ENCODE peak calls at places on chromosomes 12 and 14, in four cellular contexts. K is testis, V is PC-3, M is upper lobe of right lung. F is an unnamed sample.

GRCh38 chr14:81323621-81324400 is 76.3 kb downstream of the STON2 start:
- DNase-seq in K (no peak), V (peak; percentile 84), M (no peak), F (no peak)

GRCh38 chr12:66861157-66861750 is 182.4 kb upstream of the GRIP1 start:
- DNase-seq in K (peak; percentile 77), V (peak; percentile 81), M (peak; percentile 63), F (peak; percentile 28)

GRCh38 chr12:2276288-2276842 is 223.6 kb downstream of the CACNA1C start:
- DNase-seq in K (no peak), V (no peak), M (no peak), F (no peak)

GRCh38 chr12:60071759-60072191 is 475.9 kb downstream of the SLC16A7 start:
- DNase-seq in K (no peak), V (peak; percentile 81), M (no peak), F (no peak)

GRCh38 chr14:75205586-75205985 is 29.2 kb upstream of the TMED10 start:
- DNase-seq in K (no peak), V (peak; percentile 60), M (no peak), F (no peak)

GRCh38 chr14:36514278-36515104 is 5.5 kb downstream of the NKX2-1 start:
- DNase-seq in K (no peak), V (no peak), M (peak; percentile 75), F (no peak)

GRCh38 chr12:21891763-21892217 is 49.4 kb downstream of the ABCC9 start:
- DNase-seq in K (no peak), V (no peak), M (no peak), F (peak; percentile 40)

GRCh38 chr12:10810068-10810467 is at the start of gene TAS2R9:
- DNase-seq in K (no peak), V (no peak), M (no peak), F (no peak)

GRCh38 chr14:73809386-73809785 is 42.2 kb upstream of the PTGR2 start:
- DNase-seq in K (no peak), V (no peak), M (no peak), F (no peak)

GRCh38 chr12:13103391-13104033 is at the start of gene GSG1:
- DNase-seq in K (no peak), V (peak; percentile 54), M (no peak), F (no peak)

GRCh38 chr14:43001729-43002128 is 1395.1 kb downstream of the LRFN5 start:
- DNase-seq in K (no peak), V (no peak), M (no peak), F (no peak)

GRCh38 chr12:6582196-6582595 is 14.1 kb upstream of the NOP2 start:
- DNase-seq in K (no peak), V (no peak), M (no peak), F (no peak)

GRCh38 chr14:21041676-21042433 is at the start of gene RNASE7:
- DNase-seq in K (no peak), V (no peak), M (no peak), F (no peak)

GRCh38 chr12:116400671-116401357 is 123.3 kb upstream of the MED13L start:
- DNase-seq in K (no peak), V (no peak), M (no peak), F (no peak)

GRCh38 chr14:104169765-104170113 is 31.4 kb downstream of the KIF26A start:
- DNase-seq in K (no peak), V (no peak), M (no peak), F (peak; percentile 51)

GRCh38 chr14:61749264-61749663 is 13.0 kb upstream of the SNAPC1 start:
- DNase-seq in K (no peak), V (peak; percentile 76), M (no peak), F (no peak)

GRCh38 chr12:54021006-54021405 is 7.2 kb upstream of the HOXC6 start:
- DNase-seq in K (no peak), V (no peak), M (no peak), F (no peak)

GRCh38 chr12:54020587-54020969 is 7.7 kb upstream of the HOXC6 start:
- DNase-seq in K (no peak), V (no peak), M (no peak), F (no peak)

GRCh38 chr12:54019924-54020586 is 8.2 kb upstream of the HOXC6 start:
- DNase-seq in K (peak; percentile 58), V (no peak), M (no peak), F (peak; percentile 42)

GRCh38 chr12:54022960-54023884 is 5.0 kb upstream of the HOXC6 start:
- DNase-seq in K (no peak), V (no peak), M (no peak), F (no peak)

DNA sequence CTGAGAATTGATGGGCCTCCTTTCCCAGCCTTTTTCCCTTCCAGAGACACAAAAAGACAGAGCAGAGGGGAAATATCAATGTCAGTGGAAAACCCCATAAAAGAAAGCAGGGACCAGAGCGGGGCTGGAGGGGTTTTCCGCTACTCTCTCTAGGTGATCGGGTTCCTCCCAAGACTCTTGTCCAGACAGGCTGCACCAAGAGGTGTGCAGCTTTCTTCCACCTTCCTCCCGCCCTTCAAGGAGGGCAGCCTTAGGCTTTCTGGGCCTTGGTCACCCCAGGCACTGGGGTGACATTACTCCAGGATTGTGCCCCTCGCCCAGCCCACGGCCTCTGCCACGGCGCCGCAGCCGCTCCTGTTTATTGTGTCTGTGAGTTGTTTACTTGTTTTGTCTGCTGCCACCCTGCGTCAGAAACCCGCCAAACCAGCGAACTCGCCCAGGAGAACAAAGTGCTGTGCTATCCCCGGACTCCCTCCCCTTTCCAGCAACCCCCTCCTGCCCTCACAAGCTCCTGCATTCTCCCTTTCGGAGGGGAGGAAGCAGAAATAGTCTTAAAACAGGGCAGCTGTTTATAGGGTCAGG is 6.7 kb upstream of the HOXC6 start:
- DNase-seq in K (no peak), V (no peak), M (no peak), F (no peak)
- H3K4me1 ChIP-seq in K (peaks cover 27% of the 10 kb centered on the region), V (peaks cover 7% of the 10 kb centered on the region), M (peaks cover 5% of the 10 kb centered on the region), F (peaks cover 11% of the 10 kb centered on the region)

DNA sequence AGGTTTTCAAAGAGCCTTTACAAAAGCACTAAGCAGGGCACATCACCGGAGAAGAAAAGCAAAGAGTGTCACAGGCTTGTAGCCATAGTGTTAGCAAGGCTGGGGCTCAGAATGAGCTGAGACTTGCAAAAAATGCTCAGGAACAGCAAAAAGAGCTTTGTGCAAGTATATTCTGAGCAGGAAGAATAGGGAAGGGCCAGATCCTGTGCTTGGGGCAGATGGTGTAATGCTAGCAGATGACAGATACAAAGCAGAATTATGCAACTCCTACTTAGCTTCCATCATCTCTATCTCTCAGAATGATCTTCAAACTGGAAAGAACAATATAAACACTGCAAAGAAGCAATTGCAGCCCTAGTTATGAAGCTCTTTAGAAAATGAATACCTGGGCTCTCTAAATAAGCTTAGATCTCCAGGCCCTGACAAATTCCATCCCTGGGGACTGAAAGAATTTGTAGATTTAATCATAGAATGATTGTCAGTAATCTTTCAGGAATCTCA is 23.7 kb upstream of the PARP11 start:
- DNase-seq in K (peak; percentile 26), V (no peak), M (no peak), F (peak; percentile 14)
- H3K4me1 ChIP-seq in K (no peaks in the 10 kb centered on the region), V (no peaks in the 10 kb centered on the region), M (peaks cover 15% of the 10 kb centered on the region), F (peaks cover 34% of the 10 kb centered on the region)

GRCh38 chr12:106192659-106193403 is 54.1 kb upstream of the NUAK1 start:
- DNase-seq in K (peak; percentile 44), V (no peak), M (no peak), F (no peak)
- H3K4me1 ChIP-seq in K (peaks cover 29% of the 10 kb centered on the region), V (no peaks in the 10 kb centered on the region), M (peaks cover 7% of the 10 kb centered on the region), F (peaks cover 27% of the 10 kb centered on the region)

GRCh38 chr12:53492188-53492587 is 7.1 kb downstream of the MAP3K12 start:
- DNase-seq in K (no peak), V (no peak), M (peak; percentile 61), F (no peak)

GRCh38 chr12:53495903-53496751 is 3.1 kb downstream of the MAP3K12 start:
- DNase-seq in K (peak; percentile 78), V (no peak), M (peak; percentile 64), F (no peak)

GRCh38 chr12:53496752-53497032 is 2.6 kb downstream of the MAP3K12 start:
- DNase-seq in K (no peak), V (no peak), M (no peak), F (no peak)

GRCh38 chr12:53492830-53493609 is 6.2 kb downstream of the MAP3K12 start:
- DNase-seq in K (peak; percentile 98), V (peak; percentile 88), M (peak; percentile 96), F (peak; percentile 92)

GRCh38 chr12:53493610-53494391 is 5.5 kb downstream of the MAP3K12 start:
- DNase-seq in K (no peak), V (no peak), M (peak; percentile 38), F (no peak)
- H3K4me1 ChIP-seq in K (peaks cover 41% of the 10 kb centered on the region), V (peaks cover 7% of the 10 kb centered on the region), M (peaks cover 49% of the 10 kb centered on the region), F (peaks cover 15% of the 10 kb centered on the region)

DNA sequence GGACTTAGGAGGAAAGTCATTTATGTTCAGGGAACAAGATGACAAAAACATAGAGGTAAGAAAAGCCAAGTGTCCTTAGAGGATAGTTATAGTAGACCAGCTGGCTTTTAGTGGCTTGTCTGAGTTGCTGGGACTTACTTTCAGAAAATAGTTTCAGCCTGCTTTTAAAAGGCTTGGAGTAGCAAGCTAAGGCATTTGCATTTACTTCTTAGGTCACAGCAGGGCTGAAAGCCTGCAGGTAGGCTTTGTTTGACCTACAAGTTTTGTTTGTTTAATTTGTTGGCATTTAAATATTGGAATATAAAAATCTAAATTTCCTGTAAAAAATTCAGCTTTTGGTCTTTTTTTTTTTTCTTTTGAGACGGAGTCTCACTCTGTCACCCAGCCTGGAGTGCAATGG is 5.1 kb downstream of the ACSS3 start:
- DNase-seq in K (no peak), V (no peak), M (no peak), F (no peak)
- H3K4me1 ChIP-seq in K (peaks cover 4% of the 10 kb centered on the region), V (no peaks in the 10 kb centered on the region), M (peaks cover 17% of the 10 kb centered on the region), F (peaks cover 67% of the 10 kb centered on the region)